ENCODE peak calls at places on chromosomes 6 and 20, in eight cellular contexts. F, P, Y, V, M, S, B and N are unnamed samples.

GRCh38 chr6:111664565-111665039 is 58.9 kb upstream of the TRAF3IP2 start:
- DNase-seq in M (no peak), F (no peak), S (no peak), Y (no peak), V (no peak), B (peak), P (no peak), N (no peak)

GRCh38 chr6:63573140-63573898 is 1.0 kb downstream of the LOC128125822 start:
- DNase-seq in V (peak), M (peak), F (peak), S (no peak), B (peak), P (peak), Y (peak), N (peak)

GRCh38 chr6:37074053-37074827 is 68.8 kb downstream of the FGD2 start:
- DNase-seq in V (peak), F (no peak), B (peak), Y (peak), M (peak), P (no peak), S (no peak), N (no peak)

GRCh38 chr6:10800810-10801209 is 37.5 kb downstream of the MAK start:
- DNase-seq in B (no peak), V (no peak), M (peak), P (no peak), Y (peak), F (no peak), S (no peak), N (peak)

GRCh38 chr6:90466191-90466940 is 120.5 kb downstream of the MAP3K7 start:
- DNase-seq in B (no peak), F (no peak), Y (no peak), P (no peak), M (peak), S (no peak), V (no peak), N (peak)

GRCh38 chr20:57155415-57155814 is 111.0 kb downstream of the BMP7 start:
- DNase-seq in P (no peak), V (no peak), Y (no peak), S (no peak), B (no peak), M (no peak), F (no peak), N (no peak)

GRCh38 chr20:53857723-53858236 is 212.6 kb downstream of the BCAS1 start:
- DNase-seq in S (no peak), B (peak), V (no peak), Y (peak), F (no peak), P (no peak), M (no peak), N (no peak)

GRCh38 chr6:53359843-53360834 is 11.4 kb upstream of the ELOVL5 start:
- DNase-seq in M (peak), V (no peak), Y (peak), F (no peak), P (peak), S (no peak), B (no peak), N (peak)

GRCh38 chr20:56978475-56978874 is 288.0 kb downstream of the BMP7 start:
- DNase-seq in V (no peak), M (no peak), B (no peak), F (no peak), Y (no peak), P (no peak), S (no peak), N (no peak)

GRCh38 chr6:113591896-113592827 is 265.0 kb upstream of the MARCKS start:
- DNase-seq in B (no peak), S (no peak), P (no peak), Y (peak), F (no peak), V (no peak), M (peak), N (no peak)

GRCh38 chr6:3960754-3961361 is 111.7 kb downstream of the FAM50B start:
- DNase-seq in M (peak), Y (no peak), F (no peak), P (no peak), S (no peak), V (no peak), B (no peak), N (no peak)

GRCh38 chr20:48801197-48801596 is 26.6 kb downstream of the PREX1 start:
- DNase-seq in F (no peak), Y (no peak), S (no peak), M (no peak), P (no peak), V (no peak), B (no peak), N (no peak)

GRCh38 chr6:158703840-158704822 is 54.3 kb downstream of the SYTL3 start:
- DNase-seq in P (peak), Y (peak), S (no peak), F (peak), V (peak), M (peak), B (peak), N (peak)

GRCh38 chr20:10708342-10709185 is 34.8 kb upstream of the JAG1 start:
- DNase-seq in P (no peak), Y (peak), S (no peak), B (no peak), F (no peak), M (peak), V (no peak), N (peak)

GRCh38 chr6:137056121-137056880 is 11.5 kb upstream of the IL20RA start:
- DNase-seq in Y (no peak), S (peak), F (no peak), M (peak), B (no peak), V (no peak), P (no peak), N (peak)

GRCh38 chr20:22080985-22081384 is 375.5 kb downstream of the PAX1 start:
- DNase-seq in Y (no peak), S (no peak), V (no peak), M (no peak), F (no peak), B (no peak), P (no peak), N (no peak)

GRCh38 chr6:42522021-42522420 is 41.8 kb upstream of the UBR2 start:
- DNase-seq in V (no peak), M (peak), P (no peak), F (no peak), Y (peak), B (no peak), S (no peak), N (peak)

GRCh38 chr6:106642476-106642875 is 13.1 kb downstream of the QRSL1 start:
- DNase-seq in P (no peak), Y (no peak), F (no peak), M (no peak), B (no peak), S (no peak), V (no peak), N (no peak)

GRCh38 chr6:34723203-34723602 is 26.6 kb upstream of the ILRUN start:
- DNase-seq in P (no peak), Y (peak), M (peak), V (no peak), B (no peak), F (no peak), S (no peak), N (peak)

GRCh38 chr20:45583502-45583901 is 4.4 kb upstream of the WFDC8 start:
- DNase-seq in Y (no peak), P (no peak), F (no peak), M (no peak), V (no peak), S (no peak), B (no peak), N (no peak)

GRCh38 chr6:52312461-52312860 is 27.9 kb upstream of the MCM3 start:
- DNase-seq in S (no peak), P (no peak), Y (no peak), M (no peak), B (no peak), F (no peak), V (no peak), N (no peak)

GRCh38 chr6:112575309-112575834 is 228.2 kb downstream of the RFPL4B start:
- DNase-seq in S (no peak), F (no peak), Y (no peak), V (no peak), P (no peak), B (no peak), M (no peak), N (no peak)

GRCh38 chr6:2562721-2563120 is 188.0 kb downstream of the MYLK4 start:
- DNase-seq in F (no peak), B (peak), S (no peak), M (no peak), Y (peak), V (peak), P (no peak), N (no peak)

GRCh38 chr6:108608453-108609275 is 47.9 kb downstream of the FOXO3 start:
- DNase-seq in S (no peak), V (no peak), B (no peak), M (peak), F (no peak), Y (no peak), P (no peak), N (no peak)

GRCh38 chr6:33692760-33693158 is 18.7 kb downstream of the UQCC2 start:
- DNase-seq in V (no peak), M (peak), S (no peak), B (no peak), F (peak), Y (peak), P (no peak), N (peak)

GRCh38 chr20:44176833-44177533 is 10.0 kb downstream of the JPH2 start:
- DNase-seq in Y (no peak), F (no peak), V (no peak), M (no peak), B (no peak), S (no peak), P (no peak), N (no peak)

GRCh38 chr6:150343434-150343833 is 25.4 kb upstream of the IYD start:
- DNase-seq in M (peak), V (no peak), F (no peak), P (no peak), S (no peak), B (no peak), Y (no peak), N (peak)

GRCh38 chr6:22613695-22614094 is 44.3 kb downstream of the HDGFL1 start:
- DNase-seq in M (peak), V (no peak), P (no peak), B (no peak), Y (peak), F (no peak), S (no peak), N (peak)

GRCh38 chr6:114581293-114581692 is 238.5 kb upstream of the HS3ST5 start:
- DNase-seq in S (no peak), B (no peak), F (no peak), P (no peak), V (no peak), Y (no peak), M (no peak), N (no peak)

GRCh38 chr6:93644611-93645010 is 225.3 kb upstream of the EPHA7 start:
- DNase-seq in S (no peak), F (no peak), M (no peak), B (no peak), P (no peak), Y (peak), V (no peak), N (no peak)

GRCh38 chr6:39852324-39852723 is 60.1 kb downstream of the DAAM2 start:
- DNase-seq in Y (no peak), F (no peak), V (no peak), B (no peak), S (no peak), P (no peak), M (peak), N (no peak)

GRCh38 chr6:31114970-31115849 is 610 bp downstream of the PSORS1C1 start:
- DNase-seq in P (no peak), F (no peak), Y (peak), S (no peak), V (no peak), M (peak), B (no peak), N (peak)

GRCh38 chr6:22239261-22239660 is 57.6 kb downstream of the PRL start:
- DNase-seq in F (no peak), B (no peak), P (no peak), M (no peak), S (no peak), V (no peak), Y (no peak), N (no peak)

GRCh38 chr20:8837396-8837795 is 231.5 kb upstream of the PLCB4 start:
- DNase-seq in F (no peak), M (peak), S (no peak), V (no peak), Y (peak), B (no peak), P (no peak), N (peak)

GRCh38 chr20:63255911-63256704 is 1.8 kb upstream of the NKAIN4 start:
- DNase-seq in Y (no peak), P (no peak), F (peak), M (no peak), S (peak), B (no peak), V (no peak), N (no peak)

GRCh38 chr6:70667711-70668498 is at the start of gene SMAP1:
- DNase-seq in B (peak), V (peak), Y (peak), S (peak), F (peak), M (peak), P (peak), N (peak)

GRCh38 chr20:19646963-19647362 is 111.1 kb upstream of the RIN2 start:
- DNase-seq in B (no peak), F (no peak), P (no peak), Y (no peak), S (no peak), V (no peak), M (no peak), N (no peak)
- H3K27ac ChIP-seq in B (no peak), F (no peak), P (no peak), Y (no peak), S (no peak), V (no peak), M (no peak), N (no peak)

DNA sequence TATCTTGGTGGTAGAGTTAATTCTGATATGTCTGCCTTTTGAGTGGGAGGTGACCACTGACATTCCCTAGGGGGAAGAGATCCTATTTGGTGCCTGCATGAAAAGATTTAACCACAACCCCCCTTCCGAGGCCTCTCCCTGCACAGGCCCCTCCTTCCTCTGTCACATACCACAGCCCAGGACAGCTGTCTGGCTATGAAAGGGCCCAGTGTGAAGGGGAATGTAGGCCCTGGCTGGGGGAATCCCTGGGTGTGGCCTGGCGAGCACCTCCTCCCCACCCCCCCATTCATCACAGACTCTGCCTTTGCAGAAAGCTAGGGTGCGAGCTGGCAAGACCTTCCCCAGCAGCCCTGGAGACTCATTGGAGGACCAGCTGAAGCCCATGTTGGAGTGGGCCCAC is 27.4 kb upstream of the MAPRE1 start:
- DNase-seq in V (no peak), S (no peak), Y (peak), P (peak), M (peak), F (peak), B (no peak), N (peak)
- H3K4me3 ChIP-seq in V (no peak), S (no peak), Y (no peak), P (no peak), M (no peak), F (no peak), B (no peak), N (no peak)

DNA sequence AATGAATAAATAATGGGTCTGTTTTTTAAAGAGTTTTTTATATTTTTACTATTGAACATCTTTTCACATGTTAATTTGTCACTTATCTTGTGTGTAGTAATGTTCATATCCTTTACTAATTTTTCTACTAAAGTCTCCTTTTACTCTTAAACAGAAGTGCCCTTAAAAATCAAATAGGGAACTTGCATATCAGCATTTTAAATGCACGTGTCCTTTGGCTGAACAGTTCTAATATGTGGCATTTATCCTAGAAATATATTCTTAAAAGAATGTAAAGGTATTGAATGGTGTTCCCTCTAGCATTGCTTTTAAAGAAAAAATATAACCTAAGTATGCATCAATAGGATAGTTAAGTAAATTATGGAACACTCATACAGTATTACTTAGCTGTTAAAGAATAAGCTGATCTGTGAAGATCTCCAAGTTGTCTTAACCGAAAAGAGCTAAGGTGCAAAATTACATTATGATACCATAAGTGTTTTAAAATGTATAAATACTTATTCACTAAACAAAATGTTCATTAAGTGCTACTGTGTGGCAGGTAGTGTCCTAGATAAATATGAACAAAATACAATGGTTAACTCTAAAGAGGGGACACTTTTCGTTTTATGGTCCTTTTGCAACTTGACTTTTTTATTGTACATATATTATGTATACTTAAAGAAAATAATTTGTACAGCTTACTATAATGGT is 631 bp upstream of the PGBD1 start:
- DNase-seq in S (no peak), F (no peak), V (no peak), Y (no peak), B (no peak), M (no peak), P (no peak), N (no peak)
- H3K27ac ChIP-seq in S (no peak), F (no peak), V (peak), Y (no peak), B (no peak), M (peak), P (peak), N (no peak)

GRCh38 chr20:2838847-2839671 is 1.4 kb downstream of the PCED1A start:
- DNase-seq in S (no peak), Y (no peak), B (no peak), P (peak), M (no peak), F (peak), V (no peak), N (no peak)
- H3K4me3 ChIP-seq in S (no peak), Y (no peak), B (no peak), P (no peak), M (no peak), F (no peak), V (peak), N (no peak)

DNA sequence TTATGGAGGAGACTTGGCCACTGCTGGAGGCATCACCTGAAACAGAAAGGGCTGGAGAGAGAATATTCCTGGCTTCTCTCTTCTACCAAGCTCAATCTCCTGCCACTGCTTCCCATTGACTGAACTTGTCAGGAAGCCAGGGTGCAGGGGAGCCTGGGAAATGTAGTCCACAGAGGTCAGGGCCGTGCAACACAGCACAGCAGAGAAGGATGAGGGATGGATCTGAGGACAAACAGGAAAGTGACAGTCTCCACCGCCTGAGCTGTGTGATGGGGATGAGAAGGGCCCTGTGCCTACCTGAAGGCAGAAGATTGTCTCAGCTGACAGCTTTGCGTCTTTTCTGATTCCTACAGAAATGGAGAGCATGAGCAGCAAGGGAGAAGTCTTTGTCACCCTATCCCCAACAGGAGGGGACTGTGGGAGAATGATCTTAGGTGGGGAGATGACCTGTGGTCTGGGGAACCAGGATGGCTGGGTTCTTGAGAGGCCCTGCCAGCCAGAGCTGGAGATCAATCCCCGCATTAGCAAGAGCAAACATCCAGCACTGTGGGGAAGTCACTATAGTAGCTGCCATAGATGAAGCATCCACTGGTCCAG is 114.2 kb downstream of the SNX5 start:
- DNase-seq in B (peak), P (no peak), Y (peak), V (peak), S (no peak), F (no peak), M (peak), N (peak)
- H3K27ac ChIP-seq in B (no peak), P (no peak), Y (no peak), V (no peak), S (no peak), F (no peak), M (no peak), N (no peak)

DNA sequence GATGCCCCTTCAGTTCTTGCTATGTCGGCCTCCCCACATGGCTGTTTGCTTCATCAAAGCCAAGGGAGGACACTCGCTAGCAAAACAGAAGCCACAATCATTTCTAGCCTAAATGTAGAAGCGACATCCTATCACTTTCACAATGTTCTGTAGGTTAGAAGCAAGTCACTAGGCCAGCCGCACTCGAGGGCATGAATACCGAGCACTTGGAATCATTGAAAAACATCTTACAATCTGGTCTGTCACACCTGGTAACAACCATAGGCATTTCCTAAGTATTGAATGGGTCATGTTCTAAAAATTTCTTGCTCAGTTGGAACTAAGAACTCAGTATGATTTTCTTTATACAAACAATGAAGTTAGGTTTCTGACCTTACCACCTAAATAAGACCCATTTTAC is 192.3 kb downstream of the AIG1 start:
- DNase-seq in B (no peak), M (no peak), S (no peak), P (no peak), F (no peak), V (no peak), Y (no peak), N (no peak)
- H3K4me3 ChIP-seq in B (no peak), M (no peak), S (no peak), P (no peak), F (no peak), V (no peak), Y (no peak), N (no peak)